ENCODE peak calls at places on chromosome 12, in six cellular contexts. B, H, V, Y, L and G are unnamed samples.
A peak's percentile ranks its signal among the peaks of the same experiment; 100 is the strongest.

GRCh38 chr12:68378859-68379628 is 46.9 kb upstream of the MDM1 start:
- DNase-seq in B (no peak), H (peak; percentile 27), V (peak; percentile 52), Y (no peak), L (peak; percentile 86), G (no peak)

GRCh38 chr12:59431266-59431665 is 164.6 kb upstream of the SLC16A7 start:
- DNase-seq in B (peak; percentile 23), H (no peak), V (peak; percentile 39), Y (no peak), L (peak; percentile 5), G (no peak)

GRCh38 chr12:34198924-34199323 is 176.6 kb downstream of the ALG10 start:
- DNase-seq in B (no peak), H (no peak), V (no peak), Y (no peak), L (no peak), G (no peak)

GRCh38 chr12:65740873-65741600 is 83.2 kb upstream of the HMGA2 start:
- DNase-seq in B (peak; percentile 66), H (peak; percentile 66), V (peak; percentile 94), Y (peak; percentile 95), L (peak; percentile 90), G (peak; percentile 52)

GRCh38 chr12:6884539-6884938 is 11.4 kb upstream of the SPSB2 start:
- DNase-seq in B (no peak), H (no peak), V (no peak), Y (no peak), L (no peak), G (no peak)

GRCh38 chr12:14408208-14408607 is 42.7 kb downstream of the ATF7IP start:
- DNase-seq in B (peak; percentile 59), H (no peak), V (peak; percentile 16), Y (no peak), L (peak; percentile 40), G (no peak)

GRCh38 chr12:120903382-120903817 is 758 bp downstream of the SPPL3 start:
- DNase-seq in B (peak; percentile 29), H (peak; percentile 64), V (peak; percentile 70), Y (peak; percentile 93), L (peak; percentile 77), G (peak; percentile 72)

GRCh38 chr12:28966049-28966778 is 182.9 kb upstream of the FAR2 start:
- DNase-seq in B (peak; percentile 51), H (peak; percentile 75), V (no peak), Y (no peak), L (no peak), G (no peak)

DNA sequence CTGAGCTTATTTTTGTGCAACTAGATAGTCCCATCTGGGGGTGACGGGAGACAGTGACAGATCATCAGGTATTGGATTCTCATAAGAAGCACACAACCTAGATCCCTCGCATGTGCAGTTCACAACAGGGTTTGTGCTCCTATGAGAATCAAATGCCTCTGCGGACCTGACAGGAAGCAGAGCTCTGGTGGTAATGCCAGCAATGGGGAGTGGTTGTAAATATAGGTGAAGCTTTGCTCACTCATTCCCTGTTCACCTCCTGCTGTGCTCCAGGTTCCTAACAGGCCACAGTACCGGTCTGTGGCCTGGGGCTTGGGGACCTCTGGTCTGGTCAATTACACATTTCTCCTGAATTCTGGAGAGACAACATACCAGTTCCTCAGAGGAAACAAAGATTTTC is 39.0 kb downstream of the GABARAPL1 start:
- DNase-seq in B (no peak), H (no peak), V (no peak), Y (no peak), L (no peak), G (no peak)
- H3K4me3 ChIP-seq in B (no peak overlapping the region), H (no peak overlapping the region), V (no peak overlapping the region), Y (no peak overlapping the region), L (no peak overlapping the region), G (no peak overlapping the region)

GRCh38 chr12:132909030-132909368 is 21.6 kb upstream of the CHFR start:
- DNase-seq in B (no peak), H (no peak), V (no peak), Y (no peak), L (no peak), G (no peak)

GRCh38 chr12:132904718-132905328 is 17.4 kb upstream of the CHFR start:
- DNase-seq in B (peak; percentile 57), H (peak; percentile 76), V (peak; percentile 84), Y (peak; percentile 93), L (no peak), G (peak; percentile 75)

GRCh38 chr12:132908145-132909029 is 21.0 kb upstream of the CHFR start:
- DNase-seq in B (peak; percentile 98), H (peak; percentile 99), V (peak; percentile 99), Y (peak; percentile 98), L (peak; percentile 86), G (peak; percentile 95)

GRCh38 chr12:132907216-132907615 is 19.8 kb upstream of the CHFR start:
- DNase-seq in B (no peak), H (no peak), V (peak; percentile 55), Y (no peak), L (no peak), G (peak; percentile 50)
- H3K4me3 ChIP-seq in B (no peak overlapping the region), H (no peak overlapping the region), V (no peak overlapping the region), Y (no peak overlapping the region), L (no peak overlapping the region), G (no peak overlapping the region)

GRCh38 chr12:106301241-106301610 is 1.3 kb upstream of the TCP11L2 start:
- DNase-seq in B (peak; percentile 23), H (no peak), V (no peak), Y (no peak), L (no peak), G (no peak)
- H3K4me3 ChIP-seq in B (no peak overlapping the region), H (no peak overlapping the region), V (no peak overlapping the region), Y (no peak overlapping the region), L (no peak overlapping the region), G (no peak overlapping the region)

DNA sequence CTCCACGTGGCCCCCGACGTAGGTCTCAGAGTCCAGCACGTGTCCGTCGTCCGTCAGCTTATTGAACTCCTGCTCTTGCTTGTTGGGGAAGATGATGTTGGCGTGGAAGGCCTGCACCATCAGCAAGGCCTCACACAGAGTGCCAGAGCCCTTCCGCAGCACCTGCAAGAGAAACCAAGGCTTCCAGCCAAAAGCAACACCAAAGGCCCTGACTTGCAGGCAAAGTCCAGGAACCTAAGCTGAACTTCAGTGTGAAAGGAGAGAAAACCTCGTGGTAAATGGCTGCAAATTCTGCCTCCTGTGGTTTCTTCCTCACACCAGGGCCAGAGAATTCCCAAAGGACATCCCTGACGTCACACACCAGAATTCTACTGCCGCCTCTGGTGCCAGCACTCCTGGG is 14.5 kb downstream of the POLE start:
- DNase-seq in B (peak; percentile 7), H (no peak), V (no peak), Y (no peak), L (no peak), G (no peak)
- H3K4me3 ChIP-seq in B (no peak overlapping the region), H (no peak overlapping the region), V (no peak overlapping the region), Y (no peak overlapping the region), L (no peak overlapping the region), G (no peak overlapping the region)

GRCh38 chr12:12715459-12716150 is 1.6 kb upstream of the CDKN1B start:
- DNase-seq in B (no peak), H (peak; percentile 18), V (peak; percentile 34), Y (no peak), L (peak; percentile 81), G (no peak)
- H3K4me3 ChIP-seq in B (no peak overlapping the region), H (no peak overlapping the region), V (peak overlapping the region; percentile 92), Y (no peak overlapping the region), L (peak overlapping the region; percentile 96), G (no peak overlapping the region)

DNA sequence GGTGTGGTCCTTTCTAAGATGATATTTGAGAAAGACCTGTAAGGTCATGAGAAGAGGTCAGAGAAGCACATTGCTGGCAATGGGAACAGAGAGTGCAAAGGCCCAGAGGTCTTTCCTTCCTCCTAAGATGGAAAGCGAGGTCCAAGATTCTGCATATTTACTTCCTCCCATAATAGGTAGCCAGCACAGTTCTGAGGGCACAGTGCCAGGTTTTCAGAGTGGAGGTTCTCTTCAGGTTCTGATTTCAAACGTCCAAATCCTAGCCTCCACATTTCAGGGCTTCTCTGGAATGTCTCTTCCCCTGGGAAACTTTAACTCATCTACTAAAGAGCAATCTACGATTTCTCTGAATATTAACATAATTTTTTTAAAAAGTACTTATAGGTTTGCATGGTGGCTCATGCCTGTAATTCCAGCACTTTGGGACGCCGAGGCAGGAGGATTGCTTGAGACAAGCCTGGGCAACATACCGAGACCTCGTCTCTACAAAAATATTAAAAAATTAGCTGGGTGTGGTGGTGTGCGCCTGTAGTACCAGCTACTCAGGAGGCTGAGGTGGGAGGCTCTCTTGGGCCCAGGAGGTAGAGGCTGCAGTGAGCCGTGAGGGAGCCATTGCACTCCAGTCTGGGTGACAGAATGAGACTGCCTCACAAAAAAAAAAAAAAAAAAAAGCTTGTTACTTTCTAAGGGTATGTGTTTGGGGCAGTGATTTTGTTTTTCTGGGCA is 526 bp upstream of the MRPL42 start:
- DNase-seq in B (no peak), H (peak; percentile 15), V (no peak), Y (no peak), L (no peak), G (no peak)
- H3K4me3 ChIP-seq in B (peak overlapping the region; percentile 97), H (no peak overlapping the region), V (no peak overlapping the region), Y (no peak overlapping the region), L (peak overlapping the region; percentile 80), G (no peak overlapping the region)

DNA sequence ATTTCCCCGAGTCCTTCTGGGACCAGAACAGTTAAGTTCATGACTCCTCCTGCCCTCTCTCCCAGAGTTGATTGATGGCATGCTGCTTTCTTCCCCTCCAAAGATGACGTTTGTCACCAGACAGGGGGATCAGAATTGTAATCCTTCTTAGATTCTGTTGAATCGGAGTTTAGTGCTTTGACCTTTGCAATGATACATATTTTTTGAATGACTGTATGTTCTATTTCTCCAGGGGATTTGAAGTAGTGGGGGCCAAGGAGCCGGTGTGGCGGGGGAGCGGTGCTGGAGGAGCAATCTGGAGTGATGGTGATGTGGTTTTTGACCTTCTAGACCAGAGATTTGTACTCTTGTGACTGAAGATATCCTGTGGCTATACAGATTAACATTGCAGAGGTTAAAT is 409.2 kb upstream of the TMPO start:
- DNase-seq in B (no peak), H (no peak), V (no peak), Y (no peak), L (no peak), G (no peak)
- H3K4me3 ChIP-seq in B (no peak overlapping the region), H (no peak overlapping the region), V (no peak overlapping the region), Y (no peak overlapping the region), L (no peak overlapping the region), G (no peak overlapping the region)

DNA sequence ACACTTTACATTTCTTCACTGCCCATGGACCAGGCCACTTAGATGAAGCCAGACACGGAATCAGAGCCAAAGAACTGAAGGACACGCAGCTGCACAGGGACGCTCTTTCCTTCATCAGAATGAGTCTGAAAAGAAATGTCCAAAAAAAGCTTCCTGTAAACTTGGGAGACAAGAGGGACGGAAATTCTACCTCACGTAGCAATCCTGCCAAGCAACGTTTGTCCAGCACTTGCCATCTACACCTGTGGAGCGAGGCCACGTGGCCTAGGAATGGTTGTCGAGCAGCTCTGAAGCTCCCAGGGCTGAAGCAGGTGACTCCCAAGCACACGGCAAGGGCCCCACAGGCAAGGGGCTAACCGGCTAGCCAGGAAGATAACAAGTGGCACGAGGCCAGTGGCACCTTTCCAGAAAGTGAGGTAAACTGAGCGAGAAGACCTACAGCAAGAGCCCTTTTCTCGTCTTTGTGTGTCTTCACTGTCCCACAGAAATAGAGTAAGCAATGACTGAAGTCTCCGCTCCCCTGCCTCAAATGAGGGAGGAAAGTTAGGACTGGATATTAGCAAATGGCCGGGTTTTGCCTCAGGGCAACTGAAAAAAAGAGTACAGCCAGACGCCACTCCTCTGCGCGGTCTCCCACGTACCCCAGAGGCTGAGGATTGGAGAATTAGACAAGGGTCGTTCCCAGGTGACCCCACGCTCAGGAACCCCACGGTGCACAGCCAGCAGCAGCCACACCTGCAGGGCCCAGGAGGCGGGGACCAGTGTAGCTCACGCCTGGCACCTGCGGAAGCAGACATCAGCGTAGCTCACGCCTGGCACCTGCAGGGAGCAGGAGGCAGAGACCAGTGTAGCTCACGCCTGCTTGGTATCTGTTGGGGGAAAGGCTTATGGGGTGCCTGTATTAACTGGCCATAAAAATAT is 7.7 kb downstream of the ZNF605 start:
- DNase-seq in B (no peak), H (no peak), V (no peak), Y (peak; percentile 70), L (no peak), G (no peak)
- H3K4me3 ChIP-seq in B (no peak overlapping the region), H (no peak overlapping the region), V (no peak overlapping the region), Y (no peak overlapping the region), L (no peak overlapping the region), G (no peak overlapping the region)

GRCh38 chr12:96192926-96193573 is 1.1 kb upstream of the ELK3 start:
- DNase-seq in B (no peak), H (no peak), V (no peak), Y (no peak), L (no peak), G (no peak)
- H3K4me3 ChIP-seq in B (no peak overlapping the region), H (no peak overlapping the region), V (peak overlapping the region; percentile 85), Y (no peak overlapping the region), L (no peak overlapping the region), G (no peak overlapping the region)